ENCODE peak calls at places on chromosomes 5 and 9, in five cellular contexts. One of them, this sample, is unnamed.

GRCh38 chr5:56167522-56167921 is 65.6 kb downstream of the ANKRD55 start:
- DNase-seq in neuronal stem cell: no peak
- DNase-seq in left lung: no peak
- DNase-seq in frontal cortex: no peak
- DNase-seq in heart right ventricle: no peak
- DNase-seq in this sample: no peak

GRCh38 chr9:4152201-4152600 is 147.7 kb downstream of the GLIS3 start:
- DNase-seq in neuronal stem cell: no peak
- DNase-seq in left lung: no peak
- DNase-seq in frontal cortex: no peak
- DNase-seq in heart right ventricle: no peak
- DNase-seq in this sample: no peak

GRCh38 chr5:10566556-10567068 is 2.7 kb downstream of the ANKRD33B start:
- DNase-seq in neuronal stem cell: no peak
- DNase-seq in left lung: no peak
- DNase-seq in frontal cortex: no peak
- DNase-seq in heart right ventricle: no peak
- DNase-seq in this sample: no peak

GRCh38 chr9:137049544-137050449 is 3.8 kb upstream of the NPDC1 start:
- DNase-seq in neuronal stem cell: peak
- DNase-seq in left lung: no peak
- DNase-seq in frontal cortex: peak
- DNase-seq in heart right ventricle: peak
- DNase-seq in this sample: no peak

GRCh38 chr5:154823605-154824004 is 26.8 kb downstream of the FAXDC2 start:
- DNase-seq in neuronal stem cell: no peak
- DNase-seq in left lung: no peak
- DNase-seq in frontal cortex: no peak
- DNase-seq in heart right ventricle: no peak
- DNase-seq in this sample: no peak

GRCh38 chr5:136001531-136001930 is 27.3 kb upstream of the TGFBI start:
- DNase-seq in neuronal stem cell: no peak
- DNase-seq in left lung: no peak
- DNase-seq in frontal cortex: no peak
- DNase-seq in heart right ventricle: no peak
- DNase-seq in this sample: no peak

GRCh38 chr5:41193462-41194166 is 19.7 kb downstream of the C6 start:
- DNase-seq in neuronal stem cell: no peak
- DNase-seq in left lung: peak
- DNase-seq in frontal cortex: no peak
- DNase-seq in heart right ventricle: peak
- DNase-seq in this sample: no peak

GRCh38 chr9:133710661-133711427 is 27.3 kb downstream of the SARDH start:
- DNase-seq in neuronal stem cell: no peak
- DNase-seq in left lung: peak
- DNase-seq in frontal cortex: no peak
- DNase-seq in heart right ventricle: no peak
- DNase-seq in this sample: no peak

GRCh38 chr9:127923771-127924170 is 6.8 kb downstream of the PIP5KL1 start:
- DNase-seq in neuronal stem cell: no peak
- DNase-seq in left lung: no peak
- DNase-seq in frontal cortex: no peak
- DNase-seq in heart right ventricle: no peak
- DNase-seq in this sample: no peak

GRCh38 chr5:149153751-149154610 is 12.7 kb downstream of the ABLIM3 start:
- DNase-seq in neuronal stem cell: no peak
- DNase-seq in left lung: no peak
- DNase-seq in frontal cortex: no peak
- DNase-seq in heart right ventricle: peak
- DNase-seq in this sample: no peak

GRCh38 chr5:33170414-33170813 is 270.4 kb upstream of the TARS1 start:
- DNase-seq in neuronal stem cell: no peak
- DNase-seq in left lung: no peak
- DNase-seq in frontal cortex: no peak
- DNase-seq in heart right ventricle: no peak
- DNase-seq in this sample: no peak

This sample was measured in caudate nucleus.